ENCODE peak calls at places on chromosomes 12 and 14, in four cellular contexts. One of them, this sample, is unnamed.

GRCh38 chr14:80978403-80978802 is 23.0 kb downstream of the TSHR start:
- DNase-seq in GM12878: no peak
- DNase-seq in IMR-90: no peak
- DNase-seq in K562: no peak
- DNase-seq in this sample: no peak

GRCh38 chr12:28025821-28026505 is 53.4 kb upstream of the PTHLH start:
- DNase-seq in GM12878: no peak
- DNase-seq in IMR-90: no peak
- DNase-seq in K562: no peak
- DNase-seq in this sample: no peak

GRCh38 chr12:26730546-26731085 is 102.4 kb downstream of the ITPR2 start:
- DNase-seq in GM12878: no peak
- DNase-seq in IMR-90: no peak
- DNase-seq in K562: no peak
- DNase-seq in this sample: no peak

GRCh38 chr12:102522768-102523167 is 42.4 kb upstream of the IGF1 start:
- DNase-seq in GM12878: no peak
- DNase-seq in IMR-90: no peak
- DNase-seq in K562: no peak
- DNase-seq in this sample: no peak

GRCh38 chr12:82225871-82226270 is 132.3 kb downstream of the CCDC59 start:
- DNase-seq in GM12878: no peak
- DNase-seq in IMR-90: no peak
- DNase-seq in K562: no peak
- DNase-seq in this sample: no peak

GRCh38 chr14:103832046-103832445 is 15.3 kb downstream of the PPP1R13B start:
- DNase-seq in GM12878: no peak
- DNase-seq in IMR-90: no peak
- DNase-seq in K562: no peak
- DNase-seq in this sample: no peak

GRCh38 chr14:104548802-104549535 is 30.6 kb upstream of the C14orf180 start:
- DNase-seq in GM12878: no peak
- DNase-seq in IMR-90: no peak
- DNase-seq in K562: no peak
- DNase-seq in this sample: peak; percentile 33

GRCh38 chr14:25381498-25381897 is 331.6 kb upstream of the STXBP6 start:
- DNase-seq in GM12878: no peak
- DNase-seq in IMR-90: no peak
- DNase-seq in K562: no peak
- DNase-seq in this sample: no peak

GRCh38 chr14:101865288-101865687 is 99.1 kb upstream of the DYNC1H1 start:
- DNase-seq in GM12878: no peak
- DNase-seq in IMR-90: no peak
- DNase-seq in K562: no peak
- DNase-seq in this sample: no peak

GRCh38 chr12:29216266-29216665 is 67.2 kb downstream of the FAR2 start:
- DNase-seq in GM12878: no peak
- DNase-seq in IMR-90: no peak
- DNase-seq in K562: no peak
- DNase-seq in this sample: no peak

GRCh38 chr12:10113085-10113484 is 14.3 kb upstream of the CLEC1A start:
- DNase-seq in GM12878: no peak
- DNase-seq in IMR-90: peak; percentile 43
- DNase-seq in K562: no peak
- DNase-seq in this sample: no peak

GRCh38 chr12:45204757-45205156 is 11.1 kb upstream of the ANO6 start:
- DNase-seq in GM12878: no peak
- DNase-seq in IMR-90: no peak
- DNase-seq in K562: no peak
- DNase-seq in this sample: no peak

GRCh38 chr14:57479197-57479596 is 14.5 kb downstream of the CCDC198 start:
- DNase-seq in GM12878: no peak
- DNase-seq in IMR-90: no peak
- DNase-seq in K562: no peak
- DNase-seq in this sample: no peak

GRCh38 chr12:130965214-130965613 is 11.5 kb downstream of the ADGRD1 start:
- DNase-seq in GM12878: no peak
- DNase-seq in IMR-90: no peak
- DNase-seq in K562: no peak
- DNase-seq in this sample: no peak

GRCh38 chr14:59601056-59601455 is 24.4 kb upstream of the CCDC175 start:
- DNase-seq in GM12878: no peak
- DNase-seq in IMR-90: no peak
- DNase-seq in K562: no peak
- DNase-seq in this sample: no peak

GRCh38 chr14:68544150-68544892 is 248.5 kb downstream of the ZFP36L1 start:
- DNase-seq in GM12878: no peak
- DNase-seq in IMR-90: peak; percentile 100
- DNase-seq in K562: peak; percentile 8
- DNase-seq in this sample: no peak

GRCh38 chr14:67582061-67582460 is 18.0 kb downstream of the PIGH start:
- DNase-seq in GM12878: no peak
- DNase-seq in IMR-90: no peak
- DNase-seq in K562: no peak
- DNase-seq in this sample: no peak

GRCh38 chr12:71405884-71406283 is 33.7 kb upstream of the LGR5 start:
- DNase-seq in GM12878: no peak
- DNase-seq in IMR-90: no peak
- DNase-seq in K562: no peak
- DNase-seq in this sample: no peak

GRCh38 chr14:91202234-91202974 is 42.1 kb downstream of the GPR68 start:
- DNase-seq in GM12878: no peak
- DNase-seq in IMR-90: no peak
- DNase-seq in K562: peak; percentile 73
- DNase-seq in this sample: no peak

GRCh38 chr12:76874491-76875190 is 4.2 kb downstream of the CSRP2 start:
- DNase-seq in GM12878: no peak
- DNase-seq in IMR-90: no peak
- DNase-seq in K562: no peak
- DNase-seq in this sample: peak; percentile 67

GRCh38 chr12:81079280-81080076 is 1.6 kb downstream of the ACSS3 start:
- DNase-seq in GM12878: no peak
- DNase-seq in IMR-90: no peak
- DNase-seq in K562: no peak
- DNase-seq in this sample: no peak

GRCh38 chr12:685388-685787 is 22.1 kb upstream of the NINJ2 start:
- DNase-seq in GM12878: peak; percentile 88
- DNase-seq in IMR-90: peak; percentile 28
- DNase-seq in K562: no peak
- DNase-seq in this sample: no peak

GRCh38 chr14:22472466-22472865 is 116.6 kb downstream of the DAD1 start:
- DNase-seq in GM12878: no peak
- DNase-seq in IMR-90: no peak
- DNase-seq in K562: no peak
- DNase-seq in this sample: no peak

GRCh38 chr12:12159988-12160387 is 89.2 kb downstream of the BCL2L14 start:
- DNase-seq in GM12878: no peak
- DNase-seq in IMR-90: peak; percentile 53
- DNase-seq in K562: no peak
- DNase-seq in this sample: no peak

GRCh38 chr14:39015360-39015961 is 87.6 kb downstream of the SEC23A start:
- DNase-seq in GM12878: no peak
- DNase-seq in IMR-90: peak; percentile 59
- DNase-seq in K562: peak; percentile 30
- DNase-seq in this sample: no peak

GRCh38 chr12:90515199-90516175 is 439.5 kb downstream of the CCER1 start:
- DNase-seq in GM12878: peak; percentile 44
- DNase-seq in IMR-90: peak; percentile 56
- DNase-seq in K562: no peak
- DNase-seq in this sample: no peak

GRCh38 chr12:49188916-49189367 is at the start of gene TUBA1A:
- DNase-seq in GM12878: peak; percentile 75
- DNase-seq in IMR-90: peak; percentile 100
- DNase-seq in K562: peak; percentile 64
- DNase-seq in this sample: peak; percentile 89

GRCh38 chr12:132364348-132364902 is 35.0 kb upstream of the GALNT9 start:
- DNase-seq in GM12878: no peak
- DNase-seq in IMR-90: no peak
- DNase-seq in K562: no peak
- DNase-seq in this sample: no peak

GRCh38 chr14:100361626-100362025 is 38.5 kb downstream of the SLC25A47 start:
- DNase-seq in GM12878: no peak
- DNase-seq in IMR-90: no peak
- DNase-seq in K562: no peak
- DNase-seq in this sample: no peak

GRCh38 chr14:89578048-89578619 is 161.1 kb upstream of the FOXN3 start:
- DNase-seq in GM12878: no peak
- DNase-seq in IMR-90: peak; percentile 71
- DNase-seq in K562: no peak
- DNase-seq in this sample: no peak

GRCh38 chr14:76924363-76925151 is 98.3 kb downstream of the LRRC74A start:
- DNase-seq in GM12878: no peak
- DNase-seq in IMR-90: no peak
- DNase-seq in K562: peak; percentile 18
- DNase-seq in this sample: peak; percentile 87

GRCh38 chr14:67360469-67361206 is 510 bp downstream of the EIF2S1 start:
- DNase-seq in GM12878: no peak
- DNase-seq in IMR-90: no peak
- DNase-seq in K562: no peak
- DNase-seq in this sample: no peak

GRCh38 chr12:49098035-49098451 is 3.4 kb upstream of the DHH start:
- DNase-seq in GM12878: no peak
- DNase-seq in IMR-90: peak; percentile 30
- DNase-seq in K562: peak; percentile 72
- DNase-seq in this sample: peak; percentile 88

GRCh38 chr14:64234877-64235651 is 59.1 kb downstream of the ESR2 start:
- DNase-seq in GM12878: no peak
- DNase-seq in IMR-90: peak; percentile 14
- DNase-seq in K562: no peak
- DNase-seq in this sample: no peak

GRCh38 chr12:64582111-64582510 is 28.2 kb upstream of the RASSF3 start:
- DNase-seq in GM12878: no peak
- DNase-seq in IMR-90: no peak
- DNase-seq in K562: no peak
- DNase-seq in this sample: no peak

GRCh38 chr12:52729147-52729546 is 25.8 kb upstream of the KRT77 start:
- DNase-seq in GM12878: no peak
- DNase-seq in IMR-90: no peak
- DNase-seq in K562: no peak
- DNase-seq in this sample: no peak
- TF ChIP-seq CHD1 in GM12878: no peak
- TF ChIP-seq CHD1 in IMR-90: no peak
- TF ChIP-seq CHD1 in K562: no peak
- TF ChIP-seq CHD1 in this sample: no peak

DNA sequence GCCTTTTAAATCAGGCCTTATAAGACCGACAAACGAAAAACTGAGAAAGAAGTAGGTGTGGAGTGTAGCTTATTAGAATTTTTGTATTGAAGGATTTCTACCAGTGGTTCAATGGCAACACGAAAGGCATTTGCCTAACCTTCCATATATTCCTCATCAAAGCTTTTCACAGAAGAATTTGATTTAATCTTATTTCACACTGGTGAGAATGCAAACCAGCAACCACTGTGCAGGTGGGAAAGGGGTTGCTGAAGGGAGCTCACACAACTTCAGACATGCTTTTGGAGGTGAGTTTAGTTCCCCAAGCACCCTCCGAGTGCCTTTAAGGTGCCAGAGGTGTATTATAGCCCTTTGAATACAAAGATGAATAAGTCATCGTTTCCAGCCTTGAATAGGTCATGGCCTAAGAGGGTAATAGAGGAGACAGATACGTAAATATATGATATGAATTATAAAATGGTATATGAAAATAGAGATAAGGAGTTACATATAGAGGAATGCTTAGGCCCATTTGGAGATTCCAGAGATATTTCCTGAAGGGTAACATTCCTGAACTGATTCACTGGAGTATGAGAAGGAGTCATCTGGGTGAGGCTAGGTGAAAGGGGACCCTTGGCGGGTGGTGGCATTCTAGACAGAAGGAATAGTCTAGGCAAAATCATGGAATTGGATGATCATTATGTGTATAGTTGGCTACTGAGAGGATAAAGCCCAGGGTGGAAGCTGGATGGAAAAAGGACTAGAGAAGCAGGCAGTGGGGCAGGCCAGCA is 6.4 kb downstream of the ERP27 start:
- DNase-seq in GM12878: no peak
- DNase-seq in IMR-90: no peak
- DNase-seq in K562: no peak
- DNase-seq in this sample: no peak
- H3K4me1 ChIP-seq in GM12878: no peaks in the 10 kb centered on the region
- H3K4me1 ChIP-seq in IMR-90: peaks cover 7% of the 10 kb centered on the region
- H3K4me1 ChIP-seq in K562: no peaks in the 10 kb centered on the region
- H3K4me1 ChIP-seq in this sample: no peaks in the 10 kb centered on the region

DNA sequence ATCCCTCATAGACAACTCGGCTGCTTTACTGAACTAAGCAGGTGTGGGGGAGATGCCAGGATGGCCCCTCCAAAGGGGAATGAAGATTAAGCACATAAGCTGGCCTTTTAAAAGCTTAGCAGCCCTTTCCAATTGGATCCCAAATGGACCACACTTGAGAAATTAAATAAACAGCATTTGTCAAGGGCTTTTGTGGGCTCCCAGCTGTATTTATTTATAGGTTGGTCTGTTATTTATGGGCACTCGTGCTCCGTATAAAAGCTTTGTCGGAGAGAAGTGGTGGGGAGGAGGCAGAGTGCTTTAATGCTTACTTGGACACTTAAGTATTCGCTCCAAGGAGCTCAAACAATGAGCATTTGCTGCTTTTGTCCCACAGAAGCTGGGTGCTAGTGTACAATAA is 580.2 kb downstream of the MED13L start:
- DNase-seq in GM12878: no peak
- DNase-seq in IMR-90: no peak
- DNase-seq in K562: no peak
- DNase-seq in this sample: no peak
- TF ChIP-seq CHD1 in GM12878: no peak
- TF ChIP-seq CHD1 in IMR-90: no peak
- TF ChIP-seq CHD1 in K562: no peak
- TF ChIP-seq CHD1 in this sample: no peak

GRCh38 chr12:6186114-6186827 is 13.9 kb upstream of the CD9 start:
- DNase-seq in GM12878: no peak
- DNase-seq in IMR-90: no peak
- DNase-seq in K562: no peak
- DNase-seq in this sample: no peak
- H3K4me1 ChIP-seq in GM12878: peaks cover 12% of the 10 kb centered on the region
- H3K4me1 ChIP-seq in IMR-90: peaks cover 18% of the 10 kb centered on the region
- H3K4me1 ChIP-seq in K562: peaks cover 8% of the 10 kb centered on the region
- H3K4me1 ChIP-seq in this sample: peaks cover 3% of the 10 kb centered on the region

GRCh38 chr12:65832217-65832616 is 7.9 kb downstream of the HMGA2 start:
- DNase-seq in GM12878: no peak
- DNase-seq in IMR-90: no peak
- DNase-seq in K562: no peak
- DNase-seq in this sample: no peak
- TF ChIP-seq CHD1 in GM12878: no peak
- TF ChIP-seq CHD1 in IMR-90: no peak
- TF ChIP-seq CHD1 in K562: no peak
- TF ChIP-seq CHD1 in this sample: no peak